ENCODE peak calls at places on chromosomes 2 and 18, in four cellular contexts. J is spleen; Y is left ventricle myocardium inferior; Z is CD4-positive, alpha-beta memory T cell. I is an unnamed sample.

GRCh38 chr2:165015052-165015642 is 59.8 kb upstream of the SLC38A11 start:
- DNase-seq in Z (no peak), J (peak; percentile 80), Y (peak; percentile 37), I (peak; percentile 56)

GRCh38 chr2:203951366-203951902 is 14.9 kb downstream of the ICOS start:
- DNase-seq in Z (peak; percentile 88), J (no peak), Y (no peak), I (no peak)

GRCh38 chr18:74241426-74241825 is 50.3 kb downstream of the CYB5A start:
- DNase-seq in Y (no peak), J (no peak), Z (no peak), I (peak; percentile 54)

GRCh38 chr2:55954306-55955035 is 30.9 kb upstream of the EFEMP1 start:
- DNase-seq in J (no peak), Z (no peak), Y (no peak), I (no peak)

GRCh38 chr2:237092920-237093781 is 7.5 kb downstream of the COPS8 start:
- DNase-seq in Z (no peak), J (no peak), Y (no peak), I (no peak)

GRCh38 chr2:208139447-208139846 is 6.5 kb downstream of the CRYGB start:
- DNase-seq in Z (no peak), Y (no peak), J (no peak), I (no peak)

GRCh38 chr2:27587025-27587424 is 4.2 kb downstream of the ZNF512 start:
- DNase-seq in J (no peak), Z (no peak), Y (no peak), I (no peak)

GRCh38 chr2:120397362-120397811 is 51.5 kb downstream of the INHBB start:
- DNase-seq in J (no peak), Y (no peak), Z (no peak), I (no peak)

GRCh38 chr2:199160677-199161465 is 296.9 kb downstream of the SATB2 start:
- DNase-seq in J (no peak), Z (no peak), Y (no peak), I (peak; percentile 19)

GRCh38 chr2:119691189-119691588 is 12.2 kb downstream of the TMEM177 start:
- DNase-seq in Z (no peak), Y (no peak), J (no peak), I (no peak)

GRCh38 chr18:45830917-45831316 is 5.4 kb downstream of the SIGLEC15 start:
- DNase-seq in Y (no peak), Z (no peak), J (no peak), I (no peak)

GRCh38 chr18:9705183-9705864 is 2.8 kb upstream of the RAB31 start:
- DNase-seq in Y (no peak), J (no peak), Z (no peak), I (peak; percentile 37)

GRCh38 chr2:144509001-144509545 is 10.8 kb downstream of the ZEB2 start:
- DNase-seq in Z (no peak), Y (no peak), J (no peak), I (no peak)

GRCh38 chr2:121044412-121044811 is 240.6 kb downstream of the TFCP2L1 start:
- DNase-seq in J (no peak), Y (no peak), Z (no peak), I (no peak)

GRCh38 chr2:21461754-21462153 is 338.0 kb downstream of the TDRD15 start:
- DNase-seq in Z (no peak), J (no peak), Y (no peak), I (no peak)

GRCh38 chr2:48572797-48573196 is 42.8 kb downstream of the STON1 start:
- DNase-seq in Y (no peak), Z (no peak), J (no peak), I (no peak)

GRCh38 chr2:111534816-111535803 is 348.9 kb downstream of the ANAPC1 start:
- DNase-seq in Y (no peak), Z (no peak), J (no peak), I (peak; percentile 18)

GRCh38 chr2:65377556-65378307 is 54.7 kb downstream of the SPRED2 start:
- DNase-seq in Z (no peak), J (no peak), Y (no peak), I (peak; percentile 74)

GRCh38 chr18:3529597-3529996 is 79.6 kb downstream of the TGIF1 start:
- DNase-seq in J (no peak), Z (no peak), Y (no peak), I (peak; percentile 50)

GRCh38 chr2:22521620-22522019 is 863.4 kb upstream of the KLHL29 start:
- DNase-seq in Y (no peak), Z (no peak), J (no peak), I (no peak)
- H3K27ac ChIP-seq in Y (no peak overlapping the region), Z (no peak overlapping the region), J (no peak overlapping the region), I (no peak overlapping the region)

DNA sequence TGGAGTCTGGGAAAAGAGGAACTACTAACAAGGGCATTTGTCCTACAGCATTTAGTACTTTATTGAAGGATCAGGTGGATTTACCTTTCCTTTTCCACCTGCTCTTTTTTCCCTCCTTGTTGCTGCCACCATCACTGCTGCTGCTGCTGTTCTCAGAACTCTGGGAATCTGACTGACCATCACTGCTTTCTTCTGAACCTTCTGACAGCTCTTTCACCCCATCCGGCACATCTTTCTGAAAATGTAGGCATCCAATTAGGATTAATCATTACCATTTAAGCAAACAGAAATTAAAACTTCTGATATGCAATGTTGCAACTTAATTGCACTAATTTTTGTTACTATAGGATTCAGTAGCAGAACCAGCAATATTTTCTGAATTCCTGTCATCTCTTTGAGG is 79.0 kb downstream of the ASXL2 start:
- DNase-seq in Z (no peak), J (no peak), Y (no peak), I (no peak)
- H3K36me3 ChIP-seq in Z (peaks cover 24% of the 10 kb centered on the region), J (peaks cover 73% of the 10 kb centered on the region), Y (peaks cover 43% of the 10 kb centered on the region), I (peaks cover 4% of the 10 kb centered on the region)

GRCh38 chr2:30022444-30023071 is 101.2 kb upstream of the ALK start:
- DNase-seq in Z (no peak), Y (no peak), J (no peak), I (no peak)
- H3K4me3 ChIP-seq in Z (no peak overlapping the region), Y (no peak overlapping the region), J (no peak overlapping the region), I (no peak overlapping the region)

GRCh38 chr18:63142502-63143045 is 177.0 kb downstream of the BCL2 start:
- DNase-seq in Y (no peak), J (no peak), Z (no peak), I (no peak)
- H3K27ac ChIP-seq in Y (no peak overlapping the region), J (peak overlapping the region; percentile 84), Z (no peak overlapping the region), I (no peak overlapping the region)

I was measured in small intestine.